ENCODE peak calls at places on chromosomes 16 and 17, in four cellular contexts. T is tibial nerve, H is prostate gland, V is right lobe of liver. W is an unnamed sample. For H3K4me1, the result is how much of the 10 kb centered on the place peaks cover.

GRCh38 chr16:65415460-65415859 is 293.6 kb upstream of the CDH11 start:
- DNase-seq in H (no peak), V (no peak), T (no peak), W (no peak)

GRCh38 chr17:34382586-34383224 is 19.7 kb upstream of the CCL1 start:
- DNase-seq in H (no peak), T (no peak), V (no peak), W (no peak)

GRCh38 chr16:27571433-27572306 is 21.7 kb downstream of the KATNIP start:
- DNase-seq in T (no peak), H (no peak), V (no peak), W (no peak)

GRCh38 chr16:27164280-27164837 is 39.0 kb upstream of the KDM8 start:
- DNase-seq in H (no peak), T (no peak), V (no peak), W (no peak)

GRCh38 chr16:56424791-56425438 is 430 bp downstream of the AMFR start:
- DNase-seq in T (peak), V (peak), H (peak), W (peak)

GRCh38 chr17:9935408-9935807 is 30.3 kb upstream of the RCVRN start:
- DNase-seq in V (no peak), T (no peak), H (no peak), W (no peak)

GRCh38 chr16:28326881-28327610 is 34.7 kb downstream of the SBK1 start:
- DNase-seq in V (no peak), T (peak), H (no peak), W (no peak)

GRCh38 chr16:67141391-67141790 is 9.4 kb downstream of the B3GNT9 start:
- DNase-seq in T (no peak), H (no peak), V (no peak), W (no peak)

GRCh38 chr17:13476722-13477121 is 125.0 kb downstream of the HS3ST3A1 start:
- DNase-seq in H (no peak), V (no peak), T (no peak), W (no peak)

GRCh38 chr16:27745348-27745747 is 195.4 kb downstream of the KATNIP start:
- DNase-seq in T (no peak), H (no peak), V (no peak), W (no peak)

GRCh38 chr16:22001591-22001990 is 675 bp upstream of the PDZD9 start:
- DNase-seq in H (no peak), V (no peak), T (no peak), W (no peak)

GRCh38 chr17:17503566-17504130 is 7.5 kb upstream of the RASD1 start:
- DNase-seq in T (no peak), H (no peak), V (no peak), W (no peak)

GRCh38 chr16:85064186-85064585 is 36.6 kb downstream of the KIAA0513 start:
- DNase-seq in T (no peak), H (no peak), V (no peak), W (no peak)

GRCh38 chr16:17275076-17275732 is 195.6 kb downstream of the XYLT1 start:
- DNase-seq in V (no peak), H (no peak), T (no peak), W (no peak)

GRCh38 chr16:28876016-28876659 is 2.1 kb upstream of the ATP2A1 start:
- DNase-seq in V (no peak), T (no peak), H (no peak), W (no peak)

GRCh38 chr16:58256108-58256507 is 38.7 kb downstream of the PRSS54 start:
- DNase-seq in V (no peak), T (no peak), H (no peak), W (no peak)

GRCh38 chr17:17741346-17742023 is 60.2 kb downstream of the RAI1 start:
- DNase-seq in H (peak), T (no peak), V (no peak), W (peak)

GRCh38 chr17:70886648-70887047 is 717.3 kb downstream of the KCNJ2 start:
- DNase-seq in V (no peak), T (no peak), H (no peak), W (no peak)

GRCh38 chr17:76537578-76538280 is at the start of gene CYGB:
- DNase-seq in H (no peak), V (no peak), T (peak), W (no peak)

GRCh38 chr17:64087252-64088005 is 42.5 kb downstream of the ERN1 start:
- DNase-seq in T (no peak), V (no peak), H (no peak), W (no peak)

GRCh38 chr16:51134269-51134812 is 16.7 kb downstream of the SALL1 start:
- DNase-seq in H (no peak), T (no peak), V (no peak), W (no peak)

GRCh38 chr17:21296097-21297025 is 11.8 kb downstream of the MAP2K3 start:
- DNase-seq in V (peak), T (no peak), H (no peak), W (no peak)

GRCh38 chr17:57862990-57863667 is 13.3 kb upstream of the MRPS23 start:
- DNase-seq in H (no peak), V (no peak), T (no peak), W (no peak)

GRCh38 chr17:38611070-38611786 is 5.5 kb upstream of the SRCIN1 start:
- DNase-seq in H (no peak), V (no peak), T (no peak), W (no peak)

GRCh38 chr17:81290230-81290629 is 4.9 kb downstream of the SLC38A10 start:
- DNase-seq in T (no peak), V (no peak), H (no peak), W (no peak)

GRCh38 chr17:48492401-48493298 is 38.2 kb downstream of the HOXB1 start:
- DNase-seq in T (peak), V (peak), H (peak), W (peak)

GRCh38 chr17:79362086-79362995 is 248.5 kb downstream of the RBFOX3 start:
- DNase-seq in V (no peak), H (no peak), T (no peak), W (no peak)

GRCh38 chr17:56708220-56708567 is 114.7 kb downstream of the NOG start:
- DNase-seq in V (no peak), H (no peak), T (no peak), W (no peak)

GRCh38 chr16:83532634-83533033 is 275.1 kb upstream of the HSBP1 start:
- DNase-seq in T (no peak), V (no peak), H (no peak), W (no peak)

GRCh38 chr16:64738321-64738960 is 383.4 kb downstream of the CDH11 start:
- DNase-seq in T (no peak), V (no peak), H (no peak), W (no peak)

GRCh38 chr17:4001048-4001590 is 36.9 kb upstream of the ATP2A3 start:
- DNase-seq in V (peak), H (no peak), T (no peak), W (no peak)

GRCh38 chr17:16491703-16492612 is at the start of gene LRRC75A:
- DNase-seq in H (peak), T (no peak), V (peak), W (peak)

GRCh38 chr16:74724820-74725549 is 24.3 kb upstream of the MLKL start:
- DNase-seq in H (no peak), T (no peak), V (no peak), W (no peak)

GRCh38 chr17:40550608-40551007 is 14.7 kb downstream of the CCR7 start:
- DNase-seq in T (no peak), V (peak), H (no peak), W (peak)
- TF ChIP-seq POLR2A in T (no peak), V (no peak), H (no peak), W (peak)

GRCh38 chr17:28527181-28527681 is 21.1 kb downstream of the FOXN1 start:
- DNase-seq in H (no peak), T (no peak), V (no peak), W (no peak)
- H3K4me1 ChIP-seq in H (under half), T (under half), V (under half), W (under half)

DNA sequence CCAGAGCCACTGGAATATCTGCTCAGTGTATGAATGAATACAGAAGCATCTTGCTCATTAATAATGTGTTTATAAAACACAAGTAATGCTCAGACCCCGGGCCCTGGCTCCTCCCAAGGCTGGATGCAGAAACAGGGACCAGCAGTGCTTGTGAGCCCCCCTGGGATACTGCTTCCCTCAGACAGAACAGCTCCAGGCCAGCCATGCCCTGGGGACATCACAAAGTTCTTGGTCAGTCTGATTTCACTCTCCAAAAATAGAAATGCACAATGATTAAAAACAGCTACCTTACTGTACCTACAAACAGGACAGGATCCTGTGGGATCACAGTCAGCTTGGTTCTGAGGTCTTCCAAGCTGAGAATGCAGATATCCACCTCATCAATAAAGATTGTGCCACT is 68.2 kb downstream of the ABCC12 start:
- DNase-seq in H (no peak), V (no peak), T (no peak), W (no peak)
- H3K4me3 ChIP-seq in H (no peak), V (no peak), T (no peak), W (no peak)

GRCh38 chr17:28747046-28747691 is 3.4 kb downstream of the TRAF4 start:
- DNase-seq in V (no peak), T (no peak), H (peak), W (peak)

GRCh38 chr17:28745777-28746473 is 2.1 kb downstream of the TRAF4 start:
- DNase-seq in T (no peak), V (peak), H (no peak), W (peak)

GRCh38 chr17:28745052-28745776 is 1.4 kb downstream of the TRAF4 start:
- DNase-seq in H (peak), T (peak), V (no peak), W (peak)

GRCh38 chr17:28747801-28748750 is 4.3 kb downstream of the TRAF4 start:
- DNase-seq in H (no peak), V (no peak), T (no peak), W (no peak)

GRCh38 chr17:28746611-28747045 is 2.8 kb downstream of the TRAF4 start:
- DNase-seq in H (no peak), V (peak), T (no peak), W (no peak)
- TF ChIP-seq POLR2A in H (no peak), V (no peak), T (no peak), W (no peak)

GRCh38 chr16:15574614-15574948 is 68.4 kb downstream of the MARF1 start:
- DNase-seq in H (no peak), T (no peak), V (no peak), W (no peak)

GRCh38 chr16:15567823-15568222 is 75.1 kb downstream of the MARF1 start:
- DNase-seq in V (no peak), H (no peak), T (no peak), W (no peak)

GRCh38 chr16:15575293-15576049 is 67.5 kb downstream of the MARF1 start:
- DNase-seq in V (no peak), T (no peak), H (no peak), W (no peak)

GRCh38 chr16:15573274-15573895 is 69.6 kb downstream of the MARF1 start:
- DNase-seq in T (no peak), V (no peak), H (no peak), W (no peak)

DNA sequence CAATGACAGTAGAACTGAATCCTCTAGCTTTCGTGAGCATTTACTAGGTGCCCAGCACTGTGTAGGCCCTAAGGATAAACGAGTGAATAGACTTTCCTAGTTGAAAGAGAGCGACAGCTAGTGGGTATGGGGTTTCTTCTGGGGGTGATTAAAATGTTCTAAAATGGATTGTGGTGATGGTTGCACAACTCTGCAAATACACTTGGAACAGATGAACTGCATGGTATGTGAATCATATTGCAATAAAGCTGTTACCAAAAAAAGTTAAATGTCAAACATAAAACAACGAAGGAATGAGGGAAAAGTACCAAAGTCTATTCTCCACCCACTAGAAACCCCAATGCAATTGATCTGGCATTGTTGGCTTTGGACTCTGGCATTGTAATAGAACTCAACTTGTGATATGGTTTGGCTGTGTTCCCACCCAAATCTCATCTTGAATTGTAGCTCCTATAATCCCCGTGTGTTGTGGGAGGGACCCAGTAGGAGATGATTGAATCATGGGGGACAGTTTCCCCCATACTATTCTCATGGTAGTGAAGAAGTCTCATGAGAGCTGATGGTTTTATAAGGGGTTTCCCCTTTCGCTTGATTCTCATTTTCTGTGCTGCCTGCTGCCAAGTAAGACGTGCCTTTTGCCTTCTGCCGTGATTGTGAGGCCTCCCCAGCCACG is 70.5 kb downstream of the MARF1 start:
- DNase-seq in H (no peak), T (no peak), V (no peak), W (no peak)
- H3K4me1 ChIP-seq in H (under half), T (under half), V (under half), W (under half)

GRCh38 chr16:1332618-1333148 is 762 bp upstream of the BAIAP3 start:
- DNase-seq in V (no peak), T (no peak), H (no peak), W (no peak)
- H3K4me3 ChIP-seq in V (peak), T (peak), H (peak), W (peak)

W was measured in ovary.